ENCODE peak calls at places on chromosomes 11 and 22, in six cellular contexts. N is OCI-LY7; Z is cardiac muscle cell; B is mammary epithelial cell; S is CD8-positive, alpha-beta memory T cell; I is left ventricle myocardium inferior. G is an unnamed sample.
A peak's percentile ranks its signal among the peaks of the same experiment; 100 is the strongest.

GRCh38 chr11:14742849-14743248 is 99.2 kb downstream of the PDE3B start:
- DNase-seq in N (no peak), Z (no peak), B (no peak), S (no peak), I (no peak), G (no peak)

GRCh38 chr11:133227674-133228111 is 304.6 kb downstream of the OPCML start:
- DNase-seq in N (no peak), Z (no peak), B (no peak), S (no peak), I (no peak), G (no peak)

GRCh38 chr11:109267293-109268095 is 154.5 kb upstream of the C11orf87 start:
- DNase-seq in N (no peak), Z (no peak), B (peak; percentile 78), S (no peak), I (no peak), G (no peak)

GRCh38 chr11:120180571-120181445 is 30.0 kb upstream of the OAF start:
- DNase-seq in N (no peak), Z (no peak), B (peak; percentile 20), S (no peak), I (no peak), G (no peak)

GRCh38 chr22:30232716-30233218 is 13.8 kb downstream of the LIF start:
- DNase-seq in N (no peak), Z (no peak), B (no peak), S (no peak), I (no peak), G (no peak)

GRCh38 chr11:1928038-1928890 is 8.8 kb downstream of the TNNT3 start:
- DNase-seq in N (no peak), Z (no peak), B (no peak), S (peak; percentile 42), I (no peak), G (no peak)

GRCh38 chr11:109302591-109303334 is 119.2 kb upstream of the C11orf87 start:
- DNase-seq in N (no peak), Z (no peak), B (no peak), S (no peak), I (no peak), G (no peak)

GRCh38 chr22:48923165-48923875 is 904.4 kb downstream of the BRD1 start:
- DNase-seq in N (no peak), Z (no peak), B (no peak), S (no peak), I (no peak), G (no peak)

GRCh38 chr22:35517769-35518530 is 22.7 kb upstream of the RASD2 start:
- DNase-seq in N (no peak), Z (no peak), B (no peak), S (no peak), I (no peak), G (no peak)

GRCh38 chr11:115682101-115682500 is 177.9 kb upstream of the CADM1 start:
- DNase-seq in N (no peak), Z (no peak), B (no peak), S (no peak), I (no peak), G (no peak)

GRCh38 chr11:79940976-79941735 is 500.3 kb upstream of the TENM4 start:
- DNase-seq in N (no peak), Z (no peak), B (peak; percentile 2), S (no peak), I (no peak), G (no peak)

GRCh38 chr11:69360606-69361005 is 66.7 kb downstream of the MYEOV start:
- DNase-seq in N (no peak), Z (no peak), B (no peak), S (no peak), I (no peak), G (peak; percentile 8)

GRCh38 chr22:37485006-37485713 is 1.0 kb downstream of the MFNG start:
- DNase-seq in N (peak; percentile 73), Z (no peak), B (no peak), S (peak; percentile 81), I (no peak), G (no peak)

GRCh38 chr22:29308791-29309262 is 2.4 kb downstream of the GAS2L1 start:
- DNase-seq in N (no peak), Z (no peak), B (peak; percentile 88), S (no peak), I (no peak), G (no peak)

GRCh38 chr11:70481625-70482528 is 83.5 kb downstream of the CTTN start:
- DNase-seq in N (no peak), Z (no peak), B (peak; percentile 69), S (peak; percentile 41), I (peak; percentile 48), G (no peak)

GRCh38 chr11:96033569-96033968 is 109.7 kb upstream of the MTMR2 start:
- DNase-seq in N (no peak), Z (no peak), B (no peak), S (no peak), I (no peak), G (no peak)

GRCh38 chr11:9901931-9902330 is 238.1 kb downstream of the SWAP70 start:
- DNase-seq in N (no peak), Z (peak; percentile 9), B (no peak), S (no peak), I (no peak), G (no peak)

GRCh38 chr11:4076774-4077173 is 17.8 kb upstream of the RRM1 start:
- DNase-seq in N (no peak), Z (no peak), B (no peak), S (no peak), I (no peak), G (no peak)

GRCh38 chr11:125621995-125622394 is 3.0 kb upstream of the CHEK1 start:
- DNase-seq in N (no peak), Z (no peak), B (peak; percentile 6), S (no peak), I (no peak), G (no peak)

GRCh38 chr11:10716122-10716521 is 22.6 kb upstream of the IRAG1 start:
- DNase-seq in N (no peak), Z (no peak), B (no peak), S (no peak), I (no peak), G (no peak)

GRCh38 chr11:827146-827860 is 416 bp upstream of the CRACR2B start:
- DNase-seq in N (peak; percentile 43), Z (peak; percentile 67), B (no peak), S (no peak), I (no peak), G (no peak)

GRCh38 chr11:59865031-59865430 is 1.3 kb downstream of the TCN1 start:
- DNase-seq in N (no peak), Z (no peak), B (peak; percentile 82), S (no peak), I (no peak), G (no peak)

DNA sequence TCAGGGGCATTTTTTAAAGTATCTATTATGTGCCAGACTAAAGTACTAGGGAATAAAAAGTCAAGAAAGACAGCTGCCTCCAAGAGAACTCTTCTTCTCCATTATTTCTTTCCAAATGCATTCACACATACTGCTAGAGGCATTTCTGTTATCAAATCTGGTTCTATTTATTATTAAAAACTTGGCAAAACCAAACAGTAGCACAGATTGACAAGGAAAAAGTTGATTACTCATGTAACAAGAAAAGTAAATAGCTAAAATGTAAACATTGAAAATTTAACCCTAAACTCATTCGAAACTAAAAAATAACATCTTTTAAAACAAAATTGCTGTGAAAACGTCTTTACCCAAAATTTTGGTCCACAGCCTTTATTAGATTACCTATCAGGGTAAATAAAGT is 132.9 kb upstream of the GUCY1A2 start:
- DNase-seq in N (no peak), Z (no peak), B (no peak), S (no peak), I (no peak), G (no peak)
- H3K27ac ChIP-seq in N (no peak overlapping the region), Z (no peak overlapping the region), B (no peak overlapping the region), S (no peak overlapping the region), I (no peak overlapping the region), G (no peak overlapping the region)

DNA sequence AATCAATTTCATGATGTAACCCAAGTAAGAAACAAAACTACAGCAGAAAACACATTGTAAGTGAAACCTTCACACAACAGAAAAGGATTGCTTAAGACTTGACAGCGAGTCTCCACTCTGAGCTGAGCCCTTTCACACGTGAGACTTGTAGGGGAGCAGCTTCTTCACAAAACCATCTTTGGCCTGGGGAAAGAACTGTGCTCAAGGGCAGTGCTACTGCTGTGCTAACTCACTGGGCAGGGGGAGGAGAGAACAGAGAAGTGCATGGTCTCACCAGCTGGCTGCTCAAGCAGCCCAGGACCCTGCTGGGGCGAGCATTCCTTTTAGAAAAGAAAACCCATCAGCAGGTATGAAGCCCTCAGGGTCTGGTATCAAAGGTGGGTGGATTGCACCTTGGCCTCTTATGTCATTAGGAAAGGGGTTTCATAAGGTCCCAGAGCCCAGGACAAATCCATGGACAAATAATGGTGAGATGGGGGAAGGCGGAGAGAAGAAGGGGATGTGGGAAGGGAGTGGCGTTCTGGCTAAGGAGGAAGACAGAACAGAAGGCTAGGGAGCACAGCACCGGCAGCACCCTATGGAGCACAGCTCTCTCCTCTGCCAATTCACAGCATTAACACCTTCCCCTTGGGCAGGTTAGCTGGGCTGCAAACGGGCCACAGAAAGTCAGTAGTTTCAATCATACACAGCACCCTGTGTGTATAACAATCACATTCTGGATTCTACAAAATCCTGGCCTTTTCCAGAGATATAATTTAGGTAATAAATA is 20.7 kb upstream of the RAPSN start:
- DNase-seq in N (no peak), Z (no peak), B (no peak), S (no peak), I (no peak), G (no peak)
- H3K27ac ChIP-seq in N (no peak overlapping the region), Z (peak overlapping the region; percentile 24), B (no peak overlapping the region), S (no peak overlapping the region), I (peak overlapping the region; percentile 28), G (no peak overlapping the region)

GRCh38 chr22:20403779-20404140 is 9.8 kb downstream of the ZNF74 start:
- DNase-seq in N (no peak), Z (no peak), B (no peak), S (no peak), I (no peak), G (no peak)

GRCh38 chr22:20402960-20403778 is 9.2 kb downstream of the ZNF74 start:
- DNase-seq in N (no peak), Z (no peak), B (no peak), S (no peak), I (no peak), G (no peak)

GRCh38 chr22:20400606-20401375 is 6.8 kb downstream of the ZNF74 start:
- DNase-seq in N (no peak), Z (no peak), B (no peak), S (no peak), I (no peak), G (no peak)

GRCh38 chr22:20399866-20400605 is 6.1 kb downstream of the ZNF74 start:
- DNase-seq in N (no peak), Z (no peak), B (no peak), S (no peak), I (no peak), G (no peak)

DNA sequence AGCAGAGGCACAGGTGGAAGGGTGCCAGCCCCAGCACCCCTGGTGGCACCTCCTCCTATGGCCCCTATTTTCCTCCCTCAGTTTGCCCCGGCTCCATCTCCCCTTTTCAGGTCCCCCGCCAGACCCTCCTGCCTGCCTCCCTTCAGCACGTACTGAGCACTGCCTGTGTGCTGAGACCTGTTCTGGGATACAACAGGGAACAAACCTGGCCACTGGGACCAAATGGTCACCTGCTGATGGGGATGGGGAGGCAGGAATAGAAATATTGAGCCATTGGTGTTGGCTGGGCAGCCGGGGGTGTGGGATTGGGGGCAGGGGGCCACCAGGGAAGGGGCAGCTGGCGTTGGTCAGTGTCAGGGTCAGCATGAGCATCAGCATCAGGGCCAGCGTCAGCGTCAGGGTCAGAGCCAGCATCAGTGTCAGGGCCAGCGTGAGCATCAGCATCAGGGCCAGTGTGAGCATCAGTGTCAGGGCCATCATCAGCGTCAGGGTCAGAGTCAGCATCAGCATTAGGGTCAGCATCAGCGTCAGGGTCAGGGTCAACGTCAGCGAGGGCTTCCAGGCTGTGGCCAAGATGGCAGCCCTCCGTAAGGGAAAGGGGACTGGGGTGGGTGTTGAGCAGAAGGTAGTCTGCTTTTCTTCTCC is 7.5 kb downstream of the ZNF74 start:
- DNase-seq in N (no peak), Z (no peak), B (no peak), S (no peak), I (no peak), G (no peak)
- H3K27ac ChIP-seq in N (no peak overlapping the region), Z (no peak overlapping the region), B (no peak overlapping the region), S (no peak overlapping the region), I (no peak overlapping the region), G (no peak overlapping the region)

GRCh38 chr11:57658023-57658361 is 430 bp downstream of the CLP1 start:
- DNase-seq in N (peak; percentile 22), Z (no peak), B (no peak), S (no peak), I (no peak), G (peak; percentile 16)
- H3K27ac ChIP-seq in N (peak overlapping the region; percentile 40), Z (peak overlapping the region; percentile 36), B (peak overlapping the region; percentile 60), S (peak overlapping the region; percentile 92), I (peak overlapping the region; percentile 92), G (peak overlapping the region; percentile 92)

G was measured in naive thymus-derived CD4-positive, alpha-beta T cell.